ENCODE peak calls at places on chromosome 6, in ten cellular contexts. P, A, E, Y, Q, T, J, Z, N and S are unnamed samples.

GRCh38 chr6:24743265-24743943 is 24.4 kb upstream of the C6orf62 start:
- DNase-seq in P (no peak), A (peak; percentile 93), E (no peak), Y (peak; percentile 51), Q (peak; percentile 95), T (peak; percentile 69), J (no peak), Z (no peak), N (no peak), S (no peak)

GRCh38 chr6:84411060-84411629 is 183.7 kb upstream of the CEP162 start:
- DNase-seq in P (no peak), A (peak; percentile 22), E (no peak), Y (no peak), Q (no peak), T (no peak), J (no peak), Z (no peak), N (no peak), S (no peak)

GRCh38 chr6:85421963-85422362 is 27.9 kb upstream of the NT5E start:
- DNase-seq in P (no peak), A (no peak), E (no peak), Y (no peak), Q (no peak), T (no peak), J (no peak), Z (no peak), N (no peak), S (no peak)

GRCh38 chr6:33983109-33983475 is 162.8 kb downstream of the GRM4 start:
- DNase-seq in P (no peak), A (no peak), E (no peak), Y (peak; percentile 62), Q (no peak), T (peak; percentile 38), J (peak; percentile 36), Z (no peak), N (no peak), S (peak; percentile 62)

GRCh38 chr6:84568971-84569370 is 195.4 kb downstream of the TBX18 start:
- DNase-seq in P (no peak), A (no peak), E (no peak), Y (no peak), Q (no peak), T (no peak), J (no peak), Z (no peak), N (no peak), S (no peak)

GRCh38 chr6:150195996-150196417 is 53.2 kb downstream of the PPP1R14C start:
- DNase-seq in P (no peak), A (no peak), E (no peak), Y (no peak), Q (no peak), T (no peak), J (no peak), Z (no peak), N (no peak), S (no peak)

GRCh38 chr6:162063666-162064065 is 663.9 kb downstream of the PRKN start:
- DNase-seq in P (no peak), A (no peak), E (no peak), Y (no peak), Q (no peak), T (no peak), J (no peak), Z (no peak), N (no peak), S (no peak)

GRCh38 chr6:80404889-80405288 is 298.4 kb downstream of the BCKDHB start:
- DNase-seq in P (no peak), A (no peak), E (no peak), Y (no peak), Q (no peak), T (no peak), J (no peak), Z (no peak), N (no peak), S (no peak)

GRCh38 chr6:149026530-149026942 is 279.7 kb downstream of the UST start:
- DNase-seq in P (peak; percentile 74), A (peak; percentile 51), E (no peak), Y (no peak), Q (peak; percentile 32), T (peak; percentile 45), J (no peak), Z (no peak), N (no peak), S (no peak)
- TF ChIP-seq CTCF in P (peak; percentile 91), A (peak; percentile 68), E (peak; percentile 67), Y (no peak), Q (peak; percentile 87), T (peak; percentile 19), J (peak; percentile 14), Z (peak; percentile 71), N (peak; percentile 48), S (no peak)

GRCh38 chr6:113344969-113345368 is 512.2 kb upstream of the MARCKS start:
- DNase-seq in P (no peak), A (no peak), E (no peak), Y (no peak), Q (no peak), T (no peak), J (no peak), Z (no peak), N (no peak), S (no peak)
- H3K27ac ChIP-seq in P (no peak overlapping the region), A (no peak overlapping the region), E (no peak overlapping the region), Y (no peak overlapping the region), Q (no peak overlapping the region), T (no peak overlapping the region), J (no peak overlapping the region), Z (no peak overlapping the region), N (no peak overlapping the region), S (no peak overlapping the region)

GRCh38 chr6:119284861-119285521 is 64.6 kb downstream of the MAN1A1 start:
- DNase-seq in P (peak; percentile 36), A (no peak), E (no peak), Y (no peak), Q (no peak), T (no peak), J (no peak), Z (no peak), N (no peak), S (no peak)
- TF ChIP-seq CTCF in P (peak; percentile 70), A (peak; percentile 14), E (no peak), Y (no peak), Q (peak; percentile 47), T (no peak), J (no peak), Z (peak; percentile 44), N (no peak), S (no peak)

GRCh38 chr6:112879920-112880413 is 532.8 kb downstream of the RFPL4B start:
- DNase-seq in P (peak; percentile 55), A (no peak), E (no peak), Y (peak; percentile 40), Q (no peak), T (no peak), J (peak; percentile 18), Z (peak; percentile 81), N (no peak), S (no peak)
- H3K27ac ChIP-seq in P (no peak overlapping the region), A (no peak overlapping the region), E (no peak overlapping the region), Y (no peak overlapping the region), Q (no peak overlapping the region), T (no peak overlapping the region), J (no peak overlapping the region), Z (no peak overlapping the region), N (no peak overlapping the region), S (no peak overlapping the region)

DNA sequence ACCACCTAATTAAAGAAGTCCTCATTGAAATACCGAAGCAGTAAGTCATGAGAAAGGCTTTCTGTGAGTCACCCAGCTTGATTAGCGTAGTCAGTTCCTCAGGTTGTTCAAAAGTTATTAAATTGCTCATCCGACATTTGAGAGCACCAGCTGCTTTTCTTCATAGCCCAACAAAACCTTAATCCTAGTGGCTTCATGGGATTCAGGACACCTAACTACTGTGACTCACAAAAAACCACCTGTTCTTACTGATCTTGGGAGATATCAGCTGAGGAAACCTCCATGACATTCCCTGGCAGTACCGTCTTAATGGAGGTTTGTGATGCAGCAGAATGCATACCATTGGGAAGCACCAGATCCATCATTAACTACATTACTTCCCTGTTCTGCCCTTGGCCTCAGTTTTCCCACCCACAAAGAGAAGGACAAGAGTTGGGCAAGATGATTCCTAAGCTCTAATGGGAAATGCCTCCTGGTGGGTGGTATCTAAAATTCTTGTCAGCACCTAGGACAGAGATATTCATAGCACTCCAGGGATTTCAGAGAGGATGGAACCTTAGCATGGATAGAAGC is 103.8 kb downstream of the KHDC1L start:
- DNase-seq in P (no peak), A (peak; percentile 60), E (no peak), Y (no peak), Q (peak; percentile 90), T (no peak), J (no peak), Z (no peak), N (no peak), S (no peak)
- TF ChIP-seq CTCF in P (no peak), A (no peak), E (no peak), Y (no peak), Q (peak; percentile 50), T (no peak), J (no peak), Z (no peak), N (no peak), S (no peak)

GRCh38 chr6:118783931-118784528 is 109.9 kb upstream of the ASF1A start:
- DNase-seq in P (no peak), A (no peak), E (no peak), Y (no peak), Q (no peak), T (peak; percentile 34), J (no peak), Z (no peak), N (no peak), S (no peak)

GRCh38 chr6:118785601-118786000 is 108.4 kb upstream of the ASF1A start:
- DNase-seq in P (no peak), A (no peak), E (no peak), Y (no peak), Q (no peak), T (no peak), J (no peak), Z (no peak), N (no peak), S (no peak)

GRCh38 chr6:118780728-118781127 is 113.2 kb upstream of the ASF1A start:
- DNase-seq in P (no peak), A (no peak), E (no peak), Y (no peak), Q (no peak), T (no peak), J (no peak), Z (no peak), N (no peak), S (no peak)

GRCh38 chr6:118784641-118785164 is 109.2 kb upstream of the ASF1A start:
- DNase-seq in P (no peak), A (no peak), E (peak; percentile 48), Y (no peak), Q (no peak), T (no peak), J (peak; percentile 25), Z (no peak), N (no peak), S (no peak)

DNA sequence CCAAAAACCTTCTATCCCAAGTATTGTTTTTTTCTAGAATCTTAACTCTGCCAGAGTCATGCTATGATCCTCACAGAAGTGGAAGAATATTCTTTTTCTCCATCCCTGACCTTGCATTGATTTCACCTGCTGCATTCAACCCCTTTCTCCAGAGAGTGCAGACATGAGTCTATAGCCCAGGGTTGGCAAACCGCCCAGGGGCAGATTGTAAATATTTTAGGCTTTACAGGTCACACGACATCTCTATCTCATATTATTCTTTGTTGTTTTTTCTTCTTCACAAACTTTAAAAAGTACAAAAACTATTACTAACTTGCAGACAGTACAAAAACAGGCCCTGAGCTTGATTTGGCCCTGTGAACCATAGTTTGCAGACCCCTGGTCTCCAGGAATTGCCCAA is 112.1 kb upstream of the ASF1A start:
- DNase-seq in P (no peak), A (no peak), E (no peak), Y (no peak), Q (no peak), T (no peak), J (no peak), Z (no peak), N (no peak), S (no peak)
- H3K27ac ChIP-seq in P (no peak overlapping the region), A (no peak overlapping the region), E (no peak overlapping the region), Y (no peak overlapping the region), Q (no peak overlapping the region), T (no peak overlapping the region), J (no peak overlapping the region), Z (no peak overlapping the region), N (no peak overlapping the region), S (no peak overlapping the region)

GRCh38 chr6:92122746-92123145 is 1296.6 kb downstream of the EPHA7 start:
- DNase-seq in P (peak; percentile 6), A (no peak), E (no peak), Y (no peak), Q (no peak), T (no peak), J (no peak), Z (no peak), N (no peak), S (no peak)
- TF ChIP-seq CTCF in P (peak; percentile 70), A (no peak), E (no peak), Y (no peak), Q (peak; percentile 48), T (no peak), J (peak; percentile 14), Z (peak; percentile 17), N (peak; percentile 33), S (no peak)